ENCODE peak calls at places on chromosomes 7 and 10, in four cellular contexts. I is Karpas-422, E is fibroblast of lung, T is esophagus squamous epithelium. D is an unnamed sample.

GRCh38 chr10:50636576-50636975 is 12.8 kb upstream of the SGMS1 start:
- DNase-seq in I (no peak), E (no peak), T (no peak), D (no peak)

GRCh38 chr10:71494470-71494869 is 97.8 kb downstream of the CDH23 start:
- DNase-seq in I (no peak), E (no peak), T (no peak), D (no peak)

GRCh38 chr10:11145498-11145855 is 127.8 kb downstream of the CELF2 start:
- DNase-seq in I (peak), E (no peak), T (no peak), D (no peak)

GRCh38 chr10:106935978-106936451 is 228.5 kb downstream of the SORCS1 start:
- DNase-seq in I (peak), E (no peak), T (no peak), D (no peak)

GRCh38 chr10:19816420-19817250 is at the start of gene PLXDC2:
- DNase-seq in I (no peak), E (peak), T (no peak), D (no peak)

GRCh38 chr7:134327896-134328295 is 11.2 kb upstream of the SLC35B4 start:
- DNase-seq in I (peak), E (peak), T (no peak), D (no peak)

GRCh38 chr10:120989279-120989678 is 138.1 kb downstream of the WDR11 start:
- DNase-seq in I (no peak), E (no peak), T (no peak), D (no peak)

GRCh38 chr10:35351021-35351420 is 14.7 kb downstream of the CCNY start:
- DNase-seq in I (no peak), E (peak), T (no peak), D (no peak)

GRCh38 chr10:103966671-103967432 is at the start of gene SLK:
- DNase-seq in I (peak), E (peak), T (peak), D (peak)

GRCh38 chr10:118017850-118018249 is 28.9 kb downstream of the RAB11FIP2 start:
- DNase-seq in I (no peak), E (no peak), T (no peak), D (no peak)

GRCh38 chr10:109993551-109993950 is 14.2 kb upstream of the ADD3 start:
- DNase-seq in I (no peak), E (no peak), T (no peak), D (no peak)

GRCh38 chr7:56007891-56008290 is 43.4 kb downstream of the PSPH start:
- DNase-seq in I (no peak), E (no peak), T (no peak), D (no peak)

GRCh38 chr7:98990356-98990755 is 112.0 kb downstream of the TRRAP start:
- DNase-seq in I (no peak), E (no peak), T (no peak), D (no peak)

GRCh38 chr7:30924624-30925023 is 13.0 kb downstream of the AQP1 start:
- DNase-seq in I (no peak), E (no peak), T (no peak), D (no peak)

GRCh38 chr7:76086070-76086469 is 38.2 kb downstream of the MDH2 start:
- DNase-seq in I (no peak), E (no peak), T (no peak), D (no peak)

GRCh38 chr7:27697861-27698430 is 35.3 kb upstream of the HIBADH start:
- DNase-seq in I (peak), E (no peak), T (peak), D (no peak)

GRCh38 chr7:2258661-2259365 is 16.8 kb downstream of the NUDT1 start:
- DNase-seq in I (no peak), E (no peak), T (no peak), D (no peak)

GRCh38 chr10:103685880-103686669 is 169.3 kb downstream of the SH3PXD2A start:
- DNase-seq in I (peak), E (peak), T (no peak), D (no peak)

GRCh38 chr7:94396606-94397005 is 1.9 kb downstream of the COL1A2 start:
- DNase-seq in I (no peak), E (peak), T (no peak), D (no peak)

GRCh38 chr7:133282094-133282493 is 29.2 kb downstream of the EXOC4 start:
- DNase-seq in I (no peak), E (no peak), T (no peak), D (no peak)

GRCh38 chr10:89846276-89846630 is 144.9 kb downstream of the KIF20B start:
- DNase-seq in I (no peak), E (peak), T (no peak), D (no peak)

GRCh38 chr10:23448323-23448722 is 9.4 kb downstream of the OTUD1 start:
- DNase-seq in I (no peak), E (no peak), T (no peak), D (no peak)

GRCh38 chr7:20374391-20374790 is 43.7 kb downstream of the ITGB8 start:
- DNase-seq in I (no peak), E (no peak), T (no peak), D (no peak)

GRCh38 chr10:91607661-91608442 is 25.0 kb downstream of the PPP1R3C start:
- DNase-seq in I (no peak), E (no peak), T (no peak), D (no peak)

GRCh38 chr10:69810097-69810496 is 8.4 kb downstream of the COL13A1 start:
- DNase-seq in I (no peak), E (peak), T (no peak), D (no peak)

GRCh38 chr7:98149293-98149692 is 42.6 kb downstream of the LMTK2 start:
- DNase-seq in I (no peak), E (no peak), T (no peak), D (no peak)

GRCh38 chr7:77685219-77685618 is 11.0 kb upstream of the RSBN1L start:
- DNase-seq in I (no peak), E (no peak), T (no peak), D (no peak)

GRCh38 chr10:802506-802905 is 113.0 kb upstream of the DIP2C start:
- DNase-seq in I (no peak), E (no peak), T (no peak), D (no peak)

GRCh38 chr7:100142461-100142860 is 6.3 kb upstream of the LAMTOR4 start:
- DNase-seq in I (no peak), E (no peak), T (no peak), D (no peak)

GRCh38 chr7:142231716-142232115 is 26.1 kb downstream of the PRSS58 start:
- DNase-seq in I (peak), E (no peak), T (no peak), D (no peak)

GRCh38 chr10:72099054-72099921 is 10.9 kb upstream of the SPOCK2 start:
- DNase-seq in I (no peak), E (peak), T (no peak), D (no peak)

GRCh38 chr7:157466473-157467261 is 129.9 kb downstream of the DNAJB6 start:
- DNase-seq in I (peak), E (no peak), T (no peak), D (no peak)

GRCh38 chr7:28688651-28689050 is 269.5 kb downstream of the TRIL start:
- DNase-seq in I (no peak), E (peak), T (no peak), D (peak)

GRCh38 chr7:143455494-143455893 is 12.2 kb downstream of the TAS2R60 start:
- DNase-seq in I (no peak), E (no peak), T (no peak), D (no peak)

GRCh38 chr7:70460066-70460465 is 671.9 kb upstream of the GALNT17 start:
- DNase-seq in I (no peak), E (no peak), T (no peak), D (no peak)
- H3K4me3 ChIP-seq in I (no peak), E (no peak), T (no peak), D (no peak)

DNA sequence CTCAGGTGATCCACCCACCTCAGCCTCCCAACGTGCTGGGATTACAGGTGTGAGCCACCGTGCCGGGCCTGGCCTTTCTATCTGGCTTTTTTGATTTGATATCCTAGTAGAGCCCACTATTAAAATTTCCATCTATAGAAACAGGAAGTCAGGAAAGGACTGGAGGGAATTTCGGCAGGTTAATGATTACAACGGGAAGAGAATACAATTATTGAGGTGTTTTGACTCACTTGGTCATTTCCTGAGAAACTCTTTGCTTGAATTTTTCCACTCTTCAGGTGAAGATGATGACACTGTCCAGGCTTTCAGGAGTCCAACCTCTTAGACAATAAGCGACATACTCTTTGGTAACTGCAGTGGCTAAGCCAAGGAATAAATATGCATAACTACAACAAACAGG is 1.1 kb upstream of the MKLN1 start:
- DNase-seq in I (peak), E (no peak), T (no peak), D (no peak)
- H3K4me3 ChIP-seq in I (peak), E (peak), T (peak), D (no peak)

DNA sequence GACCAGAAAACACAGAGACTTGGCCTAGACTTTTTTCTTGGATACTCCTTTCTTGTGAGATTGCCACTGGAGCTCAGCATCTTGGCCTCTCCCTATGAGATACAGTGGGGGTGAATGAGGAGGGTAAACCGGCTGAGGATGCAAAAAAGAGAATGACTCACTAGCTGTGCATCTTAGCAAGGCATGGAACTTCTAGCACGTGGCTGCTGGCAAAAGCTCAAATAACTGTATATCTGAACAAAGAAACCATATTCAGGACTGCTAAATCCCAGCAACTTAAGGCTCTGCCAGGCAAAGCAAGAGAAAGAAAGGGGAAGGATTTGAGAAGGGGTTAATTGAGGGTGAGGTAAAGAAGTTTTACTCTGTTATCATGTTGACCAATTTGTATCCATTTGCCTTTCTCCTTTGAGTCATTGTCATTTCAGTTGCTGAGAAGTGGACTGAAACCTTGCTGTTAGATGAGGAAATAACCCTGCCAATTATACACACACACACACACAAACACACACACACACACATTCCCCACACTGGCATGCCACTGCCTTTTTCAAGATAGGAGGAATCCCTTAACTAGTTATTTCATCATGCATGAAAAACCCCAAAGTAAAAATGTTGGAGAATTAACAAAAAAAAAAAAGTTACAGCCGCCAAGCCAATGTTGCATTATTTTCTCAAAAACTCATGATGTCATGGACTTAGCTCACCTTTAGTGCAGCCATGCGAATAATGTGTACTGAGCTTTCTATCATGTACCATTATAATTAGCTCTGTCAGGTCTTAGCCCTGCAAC is 997.3 kb downstream of the LRMDA start:
- DNase-seq in I (no peak), E (peak), T (no peak), D (peak)
- H3K4me3 ChIP-seq in I (no peak), E (no peak), T (no peak), D (no peak)

GRCh38 chr10:44309939-44310761 is 74.7 kb downstream of the CXCL12 start:
- DNase-seq in I (no peak), E (no peak), T (no peak), D (no peak)
- H3K4me3 ChIP-seq in I (peak), E (no peak), T (no peak), D (peak)

DNA sequence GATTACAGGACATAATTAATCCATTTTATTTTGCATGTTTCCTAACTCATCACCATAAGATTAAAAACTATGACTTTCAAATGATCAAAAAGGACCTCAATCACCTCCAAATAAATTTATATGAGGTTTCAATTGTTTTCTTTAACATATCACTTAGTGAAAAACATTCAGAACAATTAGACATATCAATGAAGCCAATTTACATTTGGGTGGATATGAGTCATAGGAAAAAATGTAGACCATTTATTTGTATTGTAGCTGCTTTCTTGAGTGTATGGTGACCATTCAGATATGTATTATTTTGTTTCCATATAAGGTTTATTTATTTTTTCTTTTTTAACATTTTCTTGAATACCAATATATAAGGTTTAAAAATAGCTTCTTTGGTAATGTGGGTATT is 13.3 kb upstream of the EXOC6 start:
- DNase-seq in I (no peak), E (peak), T (no peak), D (no peak)
- H3K4me3 ChIP-seq in I (no peak), E (no peak), T (no peak), D (no peak)

D was measured in skeletal muscle cell.